ENCODE peak calls at places on chromosomes 3 and 15, in five cellular contexts. D, Q, G, E and W are unnamed samples.

GRCh38 chr3:48765376-48765775 is 48.4 kb upstream of the IP6K2 start:
- DNase-seq in D (no peak), Q (peak; percentile 18), G (peak; percentile 18), E (no peak), W (no peak)

GRCh38 chr3:126130081-126130855 is 46.3 kb upstream of the SLC41A3 start:
- DNase-seq in D (no peak), Q (no peak), G (no peak), E (no peak), W (no peak)

GRCh38 chr3:195906865-195907729 is 1.3 kb downstream of the TNK2 start:
- DNase-seq in D (no peak), Q (no peak), G (no peak), E (no peak), W (no peak)

GRCh38 chr15:77354064-77354463 is 65.8 kb downstream of the PEAK1 start:
- DNase-seq in D (no peak), Q (peak; percentile 26), G (no peak), E (no peak), W (no peak)

GRCh38 chr3:29494305-29495036 is 213.6 kb downstream of the RBMS3 start:
- DNase-seq in D (peak; percentile 29), Q (no peak), G (no peak), E (no peak), W (no peak)

GRCh38 chr15:62067448-62068044 is 769 bp downstream of the C2CD4A start:
- DNase-seq in D (peak; percentile 47), Q (no peak), G (no peak), E (no peak), W (no peak)

GRCh38 chr3:174397848-174398247 is 461.3 kb upstream of the NAALADL2 start:
- DNase-seq in D (peak; percentile 44), Q (no peak), G (peak; percentile 1), E (no peak), W (no peak)

GRCh38 chr3:107988464-107989156 is 102.2 kb downstream of the CD47 start:
- DNase-seq in D (peak; percentile 47), Q (no peak), G (no peak), E (no peak), W (no peak)

GRCh38 chr3:195003006-195003892 is 267.7 kb downstream of the XXYLT1 start:
- DNase-seq in D (no peak), Q (no peak), G (no peak), E (no peak), W (no peak)

GRCh38 chr3:196942915-196943277 is 568 bp upstream of the NCBP2 start:
- DNase-seq in D (no peak), Q (no peak), G (no peak), E (no peak), W (peak; percentile 77)

GRCh38 chr3:48756640-48757039 is 39.6 kb upstream of the IP6K2 start:
- DNase-seq in D (no peak), Q (no peak), G (peak; percentile 42), E (no peak), W (no peak)

GRCh38 chr3:106473576-106474506 is 605.0 kb upstream of the CBLB start:
- DNase-seq in D (no peak), Q (no peak), G (no peak), E (no peak), W (no peak)

GRCh38 chr3:184241447-184242296 is 7.1 kb downstream of the ALG3 start:
- DNase-seq in D (peak; percentile 48), Q (no peak), G (peak; percentile 86), E (no peak), W (peak; percentile 65)

GRCh38 chr3:161555367-161555766 is 58.8 kb downstream of the OTOL1 start:
- DNase-seq in D (no peak), Q (no peak), G (no peak), E (no peak), W (no peak)

GRCh38 chr15:34696506-34696905 is 58.3 kb downstream of the GJD2 start:
- DNase-seq in D (no peak), Q (no peak), G (no peak), E (no peak), W (no peak)

GRCh38 chr15:34688699-34689098 is 66.1 kb downstream of the GJD2 start:
- DNase-seq in D (no peak), Q (no peak), G (no peak), E (no peak), W (no peak)

GRCh38 chr15:34693053-34693744 is 61.6 kb downstream of the GJD2 start:
- DNase-seq in D (peak; percentile 66), Q (no peak), G (no peak), E (no peak), W (no peak)

GRCh38 chr15:34691024-34691423 is 63.8 kb downstream of the GJD2 start:
- DNase-seq in D (no peak), Q (no peak), G (no peak), E (no peak), W (no peak)
- TF ChIP-seq POLR2A in D (no peak), Q (no peak), G (no peak), E (no peak), W (no peak)

GRCh38 chr3:100536093-100536492 is 43.7 kb downstream of the TMEM45A start:
- DNase-seq in D (no peak), Q (no peak), G (peak; percentile 24), E (no peak), W (no peak)

GRCh38 chr3:100537646-100538338 is 45.4 kb downstream of the TMEM45A start:
- DNase-seq in D (no peak), Q (no peak), G (no peak), E (no peak), W (no peak)

GRCh38 chr3:100540791-100541334 is 48.4 kb downstream of the TMEM45A start:
- DNase-seq in D (no peak), Q (no peak), G (no peak), E (no peak), W (no peak)

GRCh38 chr3:100535610-100535943 is 43.2 kb downstream of the TMEM45A start:
- DNase-seq in D (no peak), Q (no peak), G (no peak), E (no peak), W (no peak)

GRCh38 chr3:100538339-100538706 is 45.9 kb downstream of the TMEM45A start:
- DNase-seq in D (no peak), Q (no peak), G (no peak), E (no peak), W (no peak)
- TF ChIP-seq JUN in D (no peak), Q (no peak), G (no peak), E (no peak), W (no peak)

DNA sequence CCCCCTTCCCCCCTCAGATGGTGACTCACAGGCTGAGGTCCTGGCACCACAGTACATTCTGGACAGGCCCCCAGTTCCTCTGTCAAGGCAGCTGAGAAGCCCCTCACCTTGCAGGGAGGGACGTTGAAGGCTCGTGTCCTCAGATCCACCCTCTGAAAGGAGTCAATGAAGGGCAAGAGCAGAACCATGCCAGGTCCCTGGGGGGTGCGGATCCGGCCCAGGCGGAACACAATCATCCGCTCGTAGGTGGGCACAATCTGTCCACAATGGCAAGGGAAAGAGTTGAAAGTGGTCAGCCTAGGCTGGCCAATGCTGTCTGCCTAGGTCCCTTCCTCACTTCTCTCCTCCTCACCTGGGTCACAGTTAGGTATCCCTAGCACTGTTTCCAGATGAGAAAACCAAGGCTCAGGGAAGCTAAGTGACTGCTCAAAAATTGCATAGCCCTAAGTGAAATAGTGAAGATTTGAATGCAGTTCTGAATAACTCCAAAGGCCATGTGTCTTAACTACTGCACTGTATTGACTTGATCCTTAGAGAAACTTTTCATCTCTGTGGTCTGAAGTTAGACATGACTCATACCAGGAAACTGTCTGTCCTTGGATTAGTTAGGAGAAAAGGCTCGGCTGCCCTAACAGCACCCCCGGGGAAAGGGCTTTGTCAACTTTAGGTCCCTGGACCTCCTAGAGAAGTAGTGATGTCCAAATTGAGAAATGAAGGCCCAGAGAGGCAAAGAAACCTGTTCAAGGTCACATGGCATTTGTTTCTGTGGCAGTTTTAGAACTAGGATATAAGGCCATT is 2.9 kb downstream of the STOML1 start:
- DNase-seq in D (peak; percentile 56), Q (no peak), G (no peak), E (no peak), W (no peak)
- TF ChIP-seq POLR2A in D (no peak), Q (no peak), G (no peak), E (no peak), W (no peak)

GRCh38 chr3:15542641-15543040 is 21.1 kb upstream of the COLQ start:
- DNase-seq in D (peak; percentile 53), Q (no peak), G (no peak), E (no peak), W (no peak)
- TF ChIP-seq JUN in D (no peak), Q (no peak), G (no peak), E (no peak), W (no peak)